ENCODE peak calls at places on chromosome 21, in seven cellular contexts. One of them, this sample, is unnamed.

GRCh38 chr21:35720065-35720810 is 340.1 kb downstream of the SETD4 start:
- DNase-seq in K562: no peak
- DNase-seq in SK-N-SH: no peak
- DNase-seq in HCT116: no peak
- DNase-seq in H1: no peak
- DNase-seq in GM12878: no peak
- DNase-seq in HepG2: no peak
- DNase-seq in this sample: no peak

GRCh38 chr21:25722631-25723030 is 12.1 kb downstream of the ATP5PF start:
- DNase-seq in K562: no peak
- DNase-seq in SK-N-SH: no peak
- DNase-seq in HCT116: no peak
- DNase-seq in H1: no peak
- DNase-seq in GM12878: no peak
- DNase-seq in HepG2: no peak
- DNase-seq in this sample: no peak

GRCh38 chr21:36845070-36845469 is 121.4 kb downstream of the HLCS start:
- DNase-seq in K562: no peak
- DNase-seq in SK-N-SH: no peak
- DNase-seq in HCT116: no peak
- DNase-seq in H1: no peak
- DNase-seq in GM12878: no peak
- DNase-seq in HepG2: no peak
- DNase-seq in this sample: no peak

GRCh38 chr21:39263372-39263771 is 50.1 kb downstream of the BRWD1 start:
- DNase-seq in K562: no peak
- DNase-seq in SK-N-SH: no peak
- DNase-seq in HCT116: peak; percentile 13
- DNase-seq in H1: no peak
- DNase-seq in GM12878: no peak
- DNase-seq in HepG2: no peak
- DNase-seq in this sample: no peak

GRCh38 chr21:15190837-15191236 is 126.0 kb upstream of the NRIP1 start:
- DNase-seq in K562: no peak
- DNase-seq in SK-N-SH: no peak
- DNase-seq in HCT116: no peak
- DNase-seq in H1: no peak
- DNase-seq in GM12878: no peak
- DNase-seq in HepG2: no peak
- DNase-seq in this sample: no peak

GRCh38 chr21:37821791-37822450 is 94.3 kb downstream of the KCNJ6 start:
- DNase-seq in K562: no peak
- DNase-seq in SK-N-SH: no peak
- DNase-seq in HCT116: no peak
- DNase-seq in H1: no peak
- DNase-seq in GM12878: no peak
- DNase-seq in HepG2: no peak
- DNase-seq in this sample: no peak

GRCh38 chr21:44298301-44298700 is 1.6 kb upstream of the PFKL start:
- DNase-seq in K562: no peak
- DNase-seq in SK-N-SH: no peak
- DNase-seq in HCT116: no peak
- DNase-seq in H1: no peak
- DNase-seq in GM12878: no peak
- DNase-seq in HepG2: peak; percentile 20
- DNase-seq in this sample: no peak

GRCh38 chr21:38505654-38506523 is 7.6 kb upstream of the ERG start:
- DNase-seq in K562: no peak
- DNase-seq in SK-N-SH: peak; percentile 56
- DNase-seq in HCT116: peak; percentile 42
- DNase-seq in H1: no peak
- DNase-seq in GM12878: no peak
- DNase-seq in HepG2: peak; percentile 62
- DNase-seq in this sample: peak; percentile 24

GRCh38 chr21:8991968-8992621 is 1529.3 kb upstream of the TPTE start:
- DNase-seq in K562: no peak
- DNase-seq in SK-N-SH: no peak
- DNase-seq in HCT116: no peak
- DNase-seq in H1: no peak
- DNase-seq in GM12878: no peak
- DNase-seq in HepG2: no peak
- DNase-seq in this sample: no peak

GRCh38 chr21:43931454-43931853 is 66.4 kb downstream of the AGPAT3 start:
- DNase-seq in K562: no peak
- DNase-seq in SK-N-SH: no peak
- DNase-seq in HCT116: no peak
- DNase-seq in H1: no peak
- DNase-seq in GM12878: no peak
- DNase-seq in HepG2: no peak
- DNase-seq in this sample: no peak

GRCh38 chr21:17668479-17668878 is 55.8 kb upstream of the BTG3 start:
- DNase-seq in K562: no peak
- DNase-seq in SK-N-SH: no peak
- DNase-seq in HCT116: no peak
- DNase-seq in H1: no peak
- DNase-seq in GM12878: no peak
- DNase-seq in HepG2: no peak
- DNase-seq in this sample: no peak

DNA sequence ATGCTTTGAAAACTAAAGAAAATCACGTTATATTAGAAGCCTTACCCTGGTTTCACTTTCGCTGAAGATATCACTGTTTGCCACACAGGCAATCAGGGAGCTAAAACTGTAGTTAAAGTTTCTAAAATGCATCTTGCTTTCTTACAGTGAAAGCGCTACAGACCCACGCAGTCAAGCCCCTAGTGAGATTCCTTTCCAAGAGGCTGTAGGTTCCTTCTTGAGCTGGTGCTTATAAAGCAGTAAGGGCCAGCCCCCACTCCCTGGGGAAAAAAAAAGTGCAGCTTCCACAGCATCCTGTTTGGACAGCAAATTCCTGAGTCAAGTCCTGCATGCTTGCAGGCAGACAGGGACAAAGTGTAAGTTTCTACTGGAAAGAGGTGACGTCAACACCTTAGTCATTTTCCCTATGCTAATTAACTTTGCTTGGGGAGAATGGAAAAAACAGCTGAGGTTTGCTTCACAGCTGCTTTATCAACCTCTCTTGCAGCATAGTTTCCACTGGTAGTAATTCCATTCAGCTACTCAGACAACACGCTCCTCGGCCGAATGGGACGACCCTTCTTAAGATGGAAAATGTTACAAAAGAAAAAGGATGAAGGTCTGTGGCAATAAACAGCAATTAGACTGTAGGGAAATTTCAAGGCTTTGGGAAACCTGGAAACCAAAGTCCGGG is 14.7 kb upstream of the KCNE1 start:
- DNase-seq in K562: no peak
- DNase-seq in SK-N-SH: no peak
- DNase-seq in HCT116: peak; percentile 74
- DNase-seq in H1: no peak
- DNase-seq in GM12878: no peak
- DNase-seq in HepG2: peak; percentile 96
- DNase-seq in this sample: peak; percentile 98
- TF ChIP-seq JUND in K562: peak; percentile 94
- TF ChIP-seq JUND in SK-N-SH: peak; percentile 87
- TF ChIP-seq JUND in HCT116: peak; percentile 72
- TF ChIP-seq JUND in H1: peak; percentile 78
- TF ChIP-seq JUND in GM12878: no peak
- TF ChIP-seq JUND in HepG2: peak; percentile 55
- TF ChIP-seq JUND in this sample: peak; percentile 74

GRCh38 chr21:31696424-31696823 is 35.5 kb downstream of the SCAF4 start:
- DNase-seq in K562: no peak
- DNase-seq in SK-N-SH: no peak
- DNase-seq in HCT116: no peak
- DNase-seq in H1: no peak
- DNase-seq in GM12878: no peak
- DNase-seq in HepG2: no peak
- DNase-seq in this sample: no peak

GRCh38 chr21:31688603-31689368 is 29.3 kb downstream of the SOD1 start:
- DNase-seq in K562: no peak
- DNase-seq in SK-N-SH: no peak
- DNase-seq in HCT116: no peak
- DNase-seq in H1: no peak
- DNase-seq in GM12878: no peak
- DNase-seq in HepG2: no peak
- DNase-seq in this sample: no peak

GRCh38 chr21:31698461-31698860 is 33.5 kb downstream of the SCAF4 start:
- DNase-seq in K562: no peak
- DNase-seq in SK-N-SH: no peak
- DNase-seq in HCT116: no peak
- DNase-seq in H1: no peak
- DNase-seq in GM12878: no peak
- DNase-seq in HepG2: no peak
- DNase-seq in this sample: no peak

GRCh38 chr21:31693222-31693621 is 33.7 kb downstream of the SOD1 start:
- DNase-seq in K562: no peak
- DNase-seq in SK-N-SH: no peak
- DNase-seq in HCT116: no peak
- DNase-seq in H1: no peak
- DNase-seq in GM12878: no peak
- DNase-seq in HepG2: no peak
- DNase-seq in this sample: no peak
- TF ChIP-seq JUND in K562: no peak
- TF ChIP-seq JUND in SK-N-SH: no peak
- TF ChIP-seq JUND in HCT116: no peak
- TF ChIP-seq JUND in H1: no peak
- TF ChIP-seq JUND in GM12878: no peak
- TF ChIP-seq JUND in HepG2: no peak
- TF ChIP-seq JUND in this sample: no peak

DNA sequence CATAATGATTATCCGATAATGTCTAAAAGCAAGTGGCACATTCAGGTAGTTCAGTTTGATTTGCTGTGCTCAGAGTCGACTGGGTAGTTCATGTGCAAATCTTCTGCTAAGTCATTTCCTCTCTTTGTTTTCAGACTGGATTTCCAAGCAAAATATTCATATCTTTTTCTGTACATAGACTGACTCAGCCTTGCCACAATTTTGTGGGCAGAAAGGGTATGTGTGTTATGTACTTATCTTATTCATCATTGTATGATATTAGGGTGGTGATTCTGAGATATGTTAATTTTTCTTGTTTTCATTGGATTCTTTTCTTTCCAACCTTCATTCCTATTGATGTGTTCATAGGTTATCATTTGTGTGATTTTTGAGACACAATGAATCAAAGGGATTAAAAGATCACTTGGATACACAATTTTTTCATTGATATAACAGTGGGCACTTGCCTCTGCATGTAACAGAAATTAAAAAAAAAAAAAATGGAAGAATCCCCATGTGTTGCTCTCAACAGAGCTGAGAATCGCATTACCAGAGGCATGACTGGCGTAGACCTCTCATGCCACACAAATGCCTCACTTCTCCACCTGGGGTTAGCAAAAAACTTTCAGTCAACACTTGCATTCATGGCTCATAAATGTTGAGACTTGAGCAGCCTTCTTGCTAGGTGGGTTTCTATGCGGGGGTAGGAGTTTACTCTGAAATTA is 355.5 kb downstream of the LTN1 start:
- DNase-seq in K562: no peak
- DNase-seq in SK-N-SH: no peak
- DNase-seq in HCT116: no peak
- DNase-seq in H1: no peak
- DNase-seq in GM12878: no peak
- DNase-seq in HepG2: no peak
- DNase-seq in this sample: no peak
- TF ChIP-seq JUND in K562: no peak
- TF ChIP-seq JUND in SK-N-SH: peak; percentile 96
- TF ChIP-seq JUND in HCT116: no peak
- TF ChIP-seq JUND in H1: no peak
- TF ChIP-seq JUND in GM12878: no peak
- TF ChIP-seq JUND in HepG2: no peak
- TF ChIP-seq JUND in this sample: no peak

DNA sequence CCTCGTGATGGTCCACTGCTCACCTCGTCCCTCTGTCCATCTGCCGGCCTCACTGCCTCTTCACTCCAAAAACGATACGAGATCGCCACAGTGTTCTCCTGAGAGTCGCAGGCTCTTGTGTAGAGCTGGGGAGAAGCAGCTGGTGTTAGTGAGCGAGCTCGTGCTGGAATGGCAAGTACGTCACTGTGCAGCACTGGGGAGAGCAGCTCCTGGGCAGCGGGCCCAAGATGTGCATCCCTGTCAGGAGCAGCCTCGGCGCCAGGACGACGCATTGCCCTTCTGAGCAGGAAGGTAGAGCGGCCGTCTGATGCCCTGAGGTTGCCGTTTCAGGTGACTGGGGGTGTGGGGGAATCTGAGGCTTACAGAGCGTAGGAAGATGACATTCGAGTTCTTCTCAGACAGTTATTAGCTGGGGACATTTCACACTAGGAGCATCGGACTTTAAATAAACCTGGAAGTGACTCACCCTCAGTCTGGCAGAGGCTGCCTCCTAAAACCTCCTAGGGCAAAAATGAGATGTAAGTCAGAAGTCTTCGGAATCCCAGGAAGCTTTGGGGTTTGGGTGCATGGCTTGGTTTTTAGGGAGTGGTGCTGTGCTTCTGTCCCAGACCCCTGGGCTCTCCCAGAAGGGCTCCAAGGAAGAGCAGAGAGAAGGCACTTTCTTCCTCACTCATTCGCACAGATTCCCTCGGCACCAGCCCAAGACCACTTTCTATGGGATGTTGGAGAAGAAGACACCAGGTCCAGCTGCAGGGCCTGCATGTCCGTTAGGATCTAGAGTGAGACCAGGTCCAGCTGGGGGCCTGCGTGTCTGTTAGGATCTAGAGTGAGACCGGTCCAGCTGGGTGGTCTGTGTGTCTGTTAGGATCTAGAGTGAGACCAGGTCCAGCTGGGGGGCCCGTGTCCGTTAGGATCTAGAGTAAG is 31.2 kb upstream of the PCBP3 start:
- DNase-seq in K562: no peak
- DNase-seq in SK-N-SH: no peak
- DNase-seq in HCT116: no peak
- DNase-seq in H1: no peak
- DNase-seq in GM12878: no peak
- DNase-seq in HepG2: no peak
- DNase-seq in this sample: peak; percentile 65
- TF ChIP-seq JUND in K562: no peak
- TF ChIP-seq JUND in SK-N-SH: no peak
- TF ChIP-seq JUND in HCT116: no peak
- TF ChIP-seq JUND in H1: no peak
- TF ChIP-seq JUND in GM12878: no peak
- TF ChIP-seq JUND in HepG2: no peak
- TF ChIP-seq JUND in this sample: no peak

This sample was measured in T47D.